ENCODE peak calls at places on chromosomes 6 and 20, in six cellular contexts. B is adrenal gland, A is spleen, L is right lobe of liver, G is ovary, T is body of pancreas. N is an unnamed sample.

GRCh38 chr20:44207066-44207723 is 3.4 kb downstream of the OSER1 start:
- DNase-seq in B (no peak), A (no peak), L (no peak), G (no peak), T (no peak), N (no peak)

GRCh38 chr6:144607998-144608736 is 323.0 kb downstream of the UTRN start:
- DNase-seq in B (no peak), A (no peak), L (no peak), G (no peak), T (no peak), N (no peak)

GRCh38 chr6:169556758-169557505 is 144.9 kb downstream of the WDR27 start:
- DNase-seq in B (no peak), A (no peak), L (no peak), G (no peak), T (no peak), N (no peak)

GRCh38 chr6:81669445-81669844 is 83.0 kb downstream of the TENT5A start:
- DNase-seq in B (no peak), A (no peak), L (no peak), G (no peak), T (no peak), N (no peak)

GRCh38 chr6:100084301-100085161 is 90.5 kb upstream of the MCHR2 start:
- DNase-seq in B (no peak), A (no peak), L (no peak), G (no peak), T (no peak), N (no peak)

GRCh38 chr6:15663057-15663638 is 320 bp upstream of the DTNBP1 start:
- DNase-seq in B (no peak), A (no peak), L (no peak), G (no peak), T (no peak), N (peak; percentile 77)

GRCh38 chr6:158042245-158042798 is 60.7 kb downstream of the SYNJ2 start:
- DNase-seq in B (peak; percentile 88), A (no peak), L (no peak), G (no peak), T (no peak), N (peak; percentile 79)

GRCh38 chr6:125188037-125188436 is 34.5 kb downstream of the TPD52L1 start:
- DNase-seq in B (no peak), A (no peak), L (no peak), G (no peak), T (no peak), N (no peak)

GRCh38 chr20:57047281-57048026 is 219.0 kb downstream of the BMP7 start:
- DNase-seq in B (no peak), A (no peak), L (no peak), G (no peak), T (no peak), N (no peak)

GRCh38 chr20:33407251-33407650 is 5.9 kb upstream of the CDK5RAP1 start:
- DNase-seq in B (no peak), A (no peak), L (no peak), G (no peak), T (no peak), N (no peak)

GRCh38 chr20:33679758-33680485 is 5.7 kb upstream of the NECAB3 start:
- DNase-seq in B (no peak), A (peak; percentile 86), L (no peak), G (peak; percentile 48), T (no peak), N (no peak)

GRCh38 chr6:135866445-135867143 is 15.1 kb downstream of the PDE7B start:
- DNase-seq in B (no peak), A (no peak), L (no peak), G (no peak), T (no peak), N (no peak)

GRCh38 chr20:32823737-32824588 is 4.2 kb downstream of the MAPRE1 start:
- DNase-seq in B (no peak), A (no peak), L (no peak), G (no peak), T (no peak), N (no peak)

GRCh38 chr20:45311589-45312211 is 3.6 kb upstream of the MATN4 start:
- DNase-seq in B (peak; percentile 46), A (peak; percentile 89), L (peak; percentile 66), G (peak; percentile 32), T (peak; percentile 84), N (no peak)

GRCh38 chr6:138115191-138115590 is 8.0 kb upstream of the PERP start:
- DNase-seq in B (no peak), A (no peak), L (no peak), G (no peak), T (no peak), N (no peak)

GRCh38 chr6:168035661-168036616 is 38.5 kb downstream of the KIF25 start:
- DNase-seq in B (no peak), A (peak; percentile 54), L (no peak), G (no peak), T (no peak), N (no peak)

GRCh38 chr6:29479560-29479959 is 8.2 kb downstream of the MAS1L start:
- DNase-seq in B (no peak), A (no peak), L (no peak), G (no peak), T (no peak), N (no peak)

GRCh38 chr20:11777387-11777786 is 140.3 kb upstream of the BTBD3 start:
- DNase-seq in B (no peak), A (no peak), L (no peak), G (no peak), T (no peak), N (no peak)

GRCh38 chr6:101741474-101742171 is 348.1 kb downstream of the GRIK2 start:
- DNase-seq in B (no peak), A (no peak), L (peak; percentile 63), G (no peak), T (peak; percentile 59), N (no peak)

GRCh38 chr20:36086767-36087166 is 67.8 kb upstream of the EPB41L1 start:
- DNase-seq in B (no peak), A (no peak), L (no peak), G (no peak), T (no peak), N (no peak)

GRCh38 chr6:66094615-66095014 is 387.6 kb upstream of the EYS start:
- DNase-seq in B (no peak), A (no peak), L (no peak), G (no peak), T (no peak), N (no peak)

GRCh38 chr20:22939181-22939580 is 95.9 kb upstream of the SSTR4 start:
- DNase-seq in B (no peak), A (no peak), L (no peak), G (no peak), T (no peak), N (no peak)

GRCh38 chr6:167429353-167429752 is 104.5 kb downstream of the TTLL2 start:
- DNase-seq in B (no peak), A (no peak), L (no peak), G (no peak), T (no peak), N (no peak)

GRCh38 chr6:92577077-92577719 is 842.2 kb downstream of the EPHA7 start:
- DNase-seq in B (no peak), A (no peak), L (no peak), G (no peak), T (no peak), N (no peak)

GRCh38 chr6:156779206-156780116 is 2.3 kb downstream of the ARID1B start:
- DNase-seq in B (peak; percentile 52), A (peak; percentile 89), L (peak; percentile 67), G (peak; percentile 67), T (peak; percentile 69), N (peak; percentile 61)

GRCh38 chr20:31593221-31594001 is 11.7 kb upstream of the ID1 start:
- DNase-seq in B (no peak), A (no peak), L (peak; percentile 93), G (no peak), T (no peak), N (no peak)
- TF ChIP-seq POLR2A in B (no peak), A (no peak), L (peak; percentile 9), G (no peak), T (no peak), N (no peak)

GRCh38 chr6:148272597-148272996 is 70.0 kb upstream of the SASH1 start:
- DNase-seq in B (no peak), A (no peak), L (no peak), G (no peak), T (no peak), N (no peak)
- H3K4me3 ChIP-seq in B (no peak overlapping the region), A (no peak overlapping the region), L (no peak overlapping the region), G (no peak overlapping the region), T (no peak overlapping the region), N (peak overlapping the region; percentile 6)

DNA sequence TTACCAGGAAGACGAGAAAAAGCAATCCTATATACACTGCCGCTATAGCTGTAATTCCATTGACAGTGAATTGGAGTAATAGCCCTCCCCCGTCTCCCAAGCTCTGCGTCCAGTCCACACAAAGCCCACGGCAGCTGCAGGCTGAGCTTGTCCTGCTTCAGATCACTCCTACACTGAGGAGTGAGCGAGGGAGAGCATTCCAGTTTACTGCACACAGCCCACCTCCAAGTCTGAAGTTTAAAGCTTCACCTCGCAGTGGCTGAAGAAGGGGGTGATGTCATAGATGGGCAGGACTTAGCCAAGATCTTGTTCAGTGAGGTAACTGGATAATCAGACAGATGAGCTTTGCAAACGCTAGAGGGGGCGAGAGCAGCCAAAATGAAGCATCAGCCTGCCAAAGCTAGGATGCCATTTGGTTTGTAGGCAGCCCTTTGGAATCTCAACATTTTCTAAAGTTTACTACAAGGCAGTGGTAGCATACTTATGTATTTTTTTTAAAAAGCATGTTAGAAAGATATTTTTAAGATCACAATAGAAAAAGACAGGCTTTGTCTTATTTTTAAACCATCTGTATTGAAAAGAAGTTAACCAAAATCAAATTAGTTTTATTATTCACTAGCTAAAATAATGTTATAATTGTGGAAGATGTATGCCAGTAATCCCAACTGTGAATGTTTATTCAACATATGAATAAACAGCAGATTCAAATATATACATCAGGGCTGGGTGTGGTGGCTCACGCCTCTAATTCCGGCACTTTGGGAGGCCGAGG is at the start of gene FLRT3:
- DNase-seq in B (peak; percentile 81), A (no peak), L (peak; percentile 89), G (peak; percentile 80), T (peak; percentile 88), N (peak; percentile 53)
- TF ChIP-seq POLR2A in B (peak; percentile 78), A (no peak), L (peak; percentile 97), G (peak; percentile 62), T (peak; percentile 73), N (peak; percentile 34)

DNA sequence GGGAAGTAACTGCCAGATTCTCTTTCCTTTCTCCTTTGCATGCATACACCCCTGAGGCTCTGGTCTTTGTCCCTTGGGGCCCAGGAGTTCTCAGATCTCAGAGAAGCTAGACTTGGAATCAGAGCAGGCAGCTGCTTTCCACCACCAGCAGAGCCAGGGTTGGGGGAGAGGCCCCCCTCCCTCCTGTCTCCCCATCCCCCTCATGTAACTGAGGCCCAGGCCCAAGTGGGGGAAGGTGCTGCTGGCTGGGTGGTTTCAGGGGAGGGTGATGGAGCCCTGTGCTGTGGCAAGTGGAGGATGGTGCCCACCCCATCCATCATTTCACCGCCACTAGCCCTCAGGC is 16.4 kb downstream of the FOXP4 start:
- DNase-seq in B (no peak), A (no peak), L (no peak), G (no peak), T (no peak), N (no peak)
- H3K4me3 ChIP-seq in B (no peak overlapping the region), A (no peak overlapping the region), L (no peak overlapping the region), G (no peak overlapping the region), T (no peak overlapping the region), N (no peak overlapping the region)

N was measured in gastrocnemius medialis.